ENCODE peak calls at places on chromosome 22, in nine cellular contexts. A, Z, F, T, C, Q, W, P and B are unnamed samples.

GRCh38 chr22:45166935-45167334 is 3.2 kb downstream of the NUP50 start:
- DNase-seq in W (no peak), A (no peak), Z (no peak), F (no peak), P (no peak), T (no peak), C (no peak), Q (no peak), B (no peak)

GRCh38 chr22:25407226-25407858 is 157.1 kb upstream of the GRK3 start:
- DNase-seq in C (no peak), T (no peak), Z (no peak), F (no peak), Q (no peak), P (peak; percentile 41), W (no peak), A (no peak), B (no peak)

GRCh38 chr22:39526736-39527171 is 5.8 kb downstream of the RPS19BP1 start:
- DNase-seq in A (no peak), W (no peak), P (peak; percentile 66), C (peak; percentile 25), F (no peak), Z (no peak), T (no peak), Q (no peak), B (no peak)

GRCh38 chr22:36352775-36353507 is 34.8 kb downstream of the MYH9 start:
- DNase-seq in P (no peak), Z (peak; percentile 68), A (peak; percentile 89), F (peak; percentile 91), T (peak; percentile 72), C (peak; percentile 38), W (peak; percentile 96), Q (no peak), B (no peak)

GRCh38 chr22:39220897-39221850 is 23.6 kb downstream of the PDGFB start:
- DNase-seq in A (no peak), C (no peak), P (peak; percentile 44), T (no peak), F (no peak), Q (peak; percentile 44), Z (no peak), W (no peak), B (no peak)

GRCh38 chr22:26103023-26103422 is 66.2 kb upstream of the SEZ6L start:
- DNase-seq in P (no peak), Q (no peak), W (no peak), Z (no peak), C (no peak), T (no peak), A (no peak), F (no peak), B (no peak)

GRCh38 chr22:49211176-49211575 is 616.5 kb downstream of the BRD1 start:
- DNase-seq in Q (peak; percentile 36), P (peak; percentile 43), W (no peak), C (no peak), A (no peak), F (no peak), Z (no peak), T (no peak), B (no peak)

GRCh38 chr22:49134076-49134475 is 693.6 kb downstream of the BRD1 start:
- DNase-seq in Z (no peak), P (no peak), W (no peak), Q (no peak), T (no peak), F (no peak), A (no peak), C (no peak), B (no peak)

GRCh38 chr22:29370556-29370955 is 17.8 kb downstream of the AP1B1 start:
- DNase-seq in F (no peak), T (no peak), Z (no peak), C (peak; percentile 60), A (no peak), Q (no peak), P (no peak), W (no peak), B (no peak)
- TF ChIP-seq CTCF in F (no peak), T (no peak), Z (no peak), C (peak; percentile 9), A (no peak), Q (no peak), P (no peak), W (no peak), B (no peak)

GRCh38 chr22:31753634-31754471 is at the start of gene DEPDC5:
- DNase-seq in Q (peak; percentile 92), F (peak; percentile 98), T (peak; percentile 68), P (peak; percentile 99), W (peak; percentile 94), Z (peak; percentile 96), C (peak; percentile 97), A (peak; percentile 95), B (peak; percentile 44)
- TF ChIP-seq CTCF in Q (no peak), F (no peak), T (peak; percentile 5), P (peak; percentile 9), W (no peak), Z (no peak), C (peak; percentile 5), A (no peak), B (no peak)

GRCh38 chr22:46533434-46533833 is 4.0 kb downstream of the CELSR1 start:
- DNase-seq in P (peak; percentile 75), T (no peak), Q (no peak), F (no peak), Z (no peak), A (no peak), W (no peak), C (no peak), B (no peak)
- TF ChIP-seq CTCF in P (no peak), T (no peak), Q (no peak), F (no peak), Z (no peak), A (no peak), W (no peak), C (no peak), B (no peak)

DNA sequence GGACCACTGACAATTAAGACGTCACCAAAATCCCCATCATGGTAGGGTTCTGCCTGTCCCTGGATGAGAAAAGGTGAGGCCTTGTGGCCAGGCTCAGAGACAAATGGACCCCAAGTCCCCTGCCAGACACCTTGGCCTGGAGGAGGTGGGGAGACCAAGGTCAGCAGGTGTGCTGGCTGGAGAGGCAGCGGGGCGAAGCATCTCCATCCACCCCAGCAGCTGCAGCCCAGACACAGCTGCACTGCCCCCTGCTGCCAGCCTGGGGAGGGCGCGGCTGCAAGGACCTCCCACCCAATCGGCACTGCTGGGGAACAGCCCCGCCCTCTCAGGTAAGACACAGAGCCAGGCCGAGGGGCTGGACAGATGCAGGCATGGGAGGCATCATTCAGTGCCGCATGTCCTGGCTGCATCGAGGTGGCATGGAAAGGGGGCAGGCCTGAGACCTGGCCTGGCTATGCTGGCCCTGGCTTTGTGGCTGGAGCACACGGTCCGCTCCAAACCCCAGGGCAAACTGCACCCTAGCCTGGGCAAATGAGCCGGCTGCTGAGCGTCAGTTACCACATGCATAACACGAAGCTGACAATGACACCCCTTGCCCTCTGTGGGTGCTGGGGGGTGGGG is 12.2 kb upstream of the MFNG start:
- DNase-seq in Z (no peak), T (no peak), P (no peak), W (peak; percentile 19), F (peak; percentile 71), A (no peak), C (peak; percentile 89), Q (no peak), B (peak; percentile 51)
- TF ChIP-seq CTCF in Z (no peak), T (peak; percentile 17), P (peak; percentile 34), W (peak; percentile 58), F (peak; percentile 63), A (peak; percentile 8), C (peak; percentile 74), Q (peak; percentile 71), B (peak; percentile 28)